ENCODE peak calls at places on chromosomes 16 and 17, in eight cellular contexts. H is iPS-NIHi11; B is GM04503; J is HT1080; R is stimulated activated CD4-positive, alpha-beta T cell treated with anti-CD3 and anti-CD28 coated beads, Interleukin-15, amount 100 ng/mL, for 1 hour; L is right atrium auricular region; C is thoracic aorta; N is neural crest cell. P is an unnamed sample.

GRCh38 chr16:72124761-72125634 is 31.4 kb downstream of the DHX38 start:
- DNase-seq in H (peak), B (no peak), J (peak), R (peak), L (peak), C (no peak), N (peak), P (peak)

GRCh38 chr17:8186446-8186786 is 3.6 kb downstream of the BORCS6 start:
- DNase-seq in H (no peak), B (no peak), J (no peak), R (no peak), L (no peak), C (no peak), N (no peak), P (no peak)

GRCh38 chr17:74757502-74757901 is 9.1 kb downstream of the NHERF1 start:
- DNase-seq in H (no peak), B (no peak), J (no peak), R (no peak), L (no peak), C (no peak), N (no peak), P (no peak)

GRCh38 chr17:48175692-48176450 is 68.3 kb downstream of the SNX11 start:
- DNase-seq in H (no peak), B (peak), J (no peak), R (no peak), L (no peak), C (no peak), N (no peak), P (no peak)

GRCh38 chr17:7922499-7923289 is 6.6 kb upstream of the RNF227 start:
- DNase-seq in H (peak), B (no peak), J (no peak), R (peak), L (peak), C (peak), N (peak), P (peak)

GRCh38 chr17:4764612-4765011 is 7.1 kb upstream of the TM4SF5 start:
- DNase-seq in H (no peak), B (no peak), J (no peak), R (no peak), L (no peak), C (no peak), N (no peak), P (no peak)

GRCh38 chr16:726188-726437 is 130 bp downstream of the CCDC78 start:
- DNase-seq in H (no peak), B (no peak), J (no peak), R (no peak), L (no peak), C (no peak), N (no peak), P (no peak)

GRCh38 chr17:78257810-78258322 is 26.4 kb downstream of the TMEM235 start:
- DNase-seq in H (no peak), B (no peak), J (no peak), R (no peak), L (no peak), C (no peak), N (no peak), P (no peak)

GRCh38 chr17:8799851-8800212 is 667 bp upstream of the MFSD6L start:
- DNase-seq in H (no peak), B (no peak), J (no peak), R (no peak), L (no peak), C (no peak), N (no peak), P (no peak)

GRCh38 chr17:41367426-41368075 is 2.1 kb downstream of the KRT33B start:
- DNase-seq in H (no peak), B (peak), J (peak), R (no peak), L (no peak), C (no peak), N (no peak), P (no peak)

GRCh38 chr16:56691885-56692284 is 9.6 kb downstream of the MT1X start:
- DNase-seq in H (peak), B (no peak), J (peak), R (no peak), L (no peak), C (no peak), N (no peak), P (no peak)

GRCh38 chr16:67936124-67936875 is at the start of gene PSMB10:
- DNase-seq in H (peak), B (no peak), J (peak), R (peak), L (no peak), C (no peak), N (no peak), P (no peak)

GRCh38 chr17:2215616-2216364 is 87.8 kb downstream of the SMG6 start:
- DNase-seq in H (peak), B (peak), J (peak), R (peak), L (peak), C (no peak), N (no peak), P (no peak)

GRCh38 chr17:32349503-32349853 is 479 bp upstream of the ZNF207 start:
- DNase-seq in H (no peak), B (no peak), J (no peak), R (no peak), L (no peak), C (no peak), N (no peak), P (no peak)

GRCh38 chr17:29746669-29747068 is 124.0 kb upstream of the CORO6 start:
- DNase-seq in H (no peak), B (no peak), J (no peak), R (no peak), L (no peak), C (no peak), N (no peak), P (no peak)

GRCh38 chr17:16075949-16076348 is 76.3 kb downstream of the TTC19 start:
- DNase-seq in H (no peak), B (no peak), J (no peak), R (no peak), L (no peak), C (no peak), N (no peak), P (no peak)

GRCh38 chr16:83609178-83609577 is 198.6 kb upstream of the HSBP1 start:
- DNase-seq in H (no peak), B (no peak), J (no peak), R (no peak), L (no peak), C (no peak), N (no peak), P (no peak)

GRCh38 chr17:35291802-35292201 is 48.9 kb downstream of the SLFN5 start:
- DNase-seq in H (no peak), B (peak), J (no peak), R (no peak), L (no peak), C (no peak), N (no peak), P (no peak)

GRCh38 chr17:4788807-4789700 is at the start of gene GLTPD2:
- DNase-seq in H (no peak), B (no peak), J (no peak), R (no peak), L (no peak), C (no peak), N (peak), P (peak)

GRCh38 chr17:17186051-17186450 is 20.1 kb downstream of the PLD6 start:
- DNase-seq in H (no peak), B (no peak), J (no peak), R (peak), L (no peak), C (no peak), N (no peak), P (no peak)

GRCh38 chr16:25289466-25289865 is 31.8 kb upstream of the ZKSCAN2 start:
- DNase-seq in H (no peak), B (no peak), J (no peak), R (no peak), L (no peak), C (no peak), N (no peak), P (no peak)

GRCh38 chr17:78674156-78674555 is 97.0 kb upstream of the DNAH17 start:
- DNase-seq in H (no peak), B (no peak), J (no peak), R (no peak), L (no peak), C (no peak), N (no peak), P (no peak)

GRCh38 chr17:33696102-33696501 is 403.0 kb upstream of the ASIC2 start:
- DNase-seq in H (no peak), B (no peak), J (no peak), R (no peak), L (no peak), C (no peak), N (peak), P (no peak)

GRCh38 chr16:19382887-19383816 is 34.5 kb upstream of the TMC5 start:
- DNase-seq in H (peak), B (no peak), J (peak), R (no peak), L (no peak), C (no peak), N (no peak), P (no peak)

GRCh38 chr16:22948603-22949368 is 134.8 kb downstream of the HS3ST2 start:
- DNase-seq in H (peak), B (peak), J (peak), R (no peak), L (peak), C (peak), N (peak), P (peak)

GRCh38 chr16:67115649-67116048 is 5.9 kb downstream of the PHAF1 start:
- DNase-seq in H (no peak), B (peak), J (peak), R (no peak), L (no peak), C (no peak), N (no peak), P (no peak)

P was measured in progenitor cell of endocrine pancreas.